ENCODE peak calls at places on chromosome 6, in six cellular contexts. V, O, D, K, G and R are unnamed samples.

GRCh38 chr6:168468046-168468445 is 27.1 kb downstream of the SMOC2 start:
- DNase-seq in K (no peak), D (no peak), V (no peak), G (no peak), O (no peak), R (no peak)

GRCh38 chr6:136793348-136793747 is 1.1 kb upstream of the MAP3K5 start:
- DNase-seq in K (no peak), D (no peak), O (no peak), V (no peak), G (no peak), R (no peak)

GRCh38 chr6:167653561-167653960 is 173.2 kb upstream of the AFDN start:
- DNase-seq in G (no peak), V (no peak), K (no peak), O (no peak), D (no peak), R (no peak)

GRCh38 chr6:165232277-165232654 is 77.1 kb downstream of the C6orf118 start:
- DNase-seq in D (no peak), G (no peak), K (no peak), O (no peak), V (no peak), R (no peak)

GRCh38 chr6:43509142-43509983 is 783 bp downstream of the LRRC73 start:
- DNase-seq in V (no peak), G (no peak), D (no peak), K (no peak), O (no peak), R (no peak)

GRCh38 chr6:90719321-90720195 is 132.7 kb upstream of the MAP3K7 start:
- DNase-seq in G (no peak), O (no peak), V (no peak), K (no peak), D (no peak), R (no peak)

GRCh38 chr6:21500894-21501293 is 92.7 kb upstream of the SOX4 start:
- DNase-seq in K (no peak), O (no peak), G (peak; percentile 29), D (no peak), V (no peak), R (no peak)

GRCh38 chr6:154653853-154654252 is 79.4 kb upstream of the SCAF8 start:
- DNase-seq in G (no peak), K (no peak), O (peak; percentile 87), V (no peak), D (no peak), R (no peak)

GRCh38 chr6:169849396-169849795 is 98.0 kb downstream of the ERMARD start:
- DNase-seq in G (peak; percentile 5), D (no peak), K (no peak), V (no peak), O (no peak), R (no peak)

GRCh38 chr6:118735320-118735719 is 83.9 kb upstream of the CEP85L start:
- DNase-seq in G (no peak), K (peak; percentile 31), D (no peak), O (no peak), V (no peak), R (no peak)

GRCh38 chr6:32087574-32088486 is 21.3 kb downstream of the TNXB start:
- DNase-seq in G (peak; percentile 93), D (peak; percentile 81), K (peak; percentile 82), O (peak; percentile 46), V (peak; percentile 85), R (peak; percentile 92)

GRCh38 chr6:54970337-54970736 is 123.8 kb downstream of the FAM83B start:
- DNase-seq in O (no peak), K (no peak), V (no peak), D (peak; percentile 94), G (no peak), R (no peak)

GRCh38 chr6:127791779-127792528 is 108.9 kb downstream of the THEMIS start:
- DNase-seq in D (no peak), K (no peak), V (no peak), O (no peak), G (no peak), R (no peak)

GRCh38 chr6:63644668-63645326 is 9.2 kb downstream of the PHF3 start:
- DNase-seq in O (no peak), V (no peak), D (no peak), G (no peak), K (no peak), R (no peak)

GRCh38 chr6:10465633-10466499 is 51.0 kb upstream of the TFAP2A start:
- DNase-seq in K (peak; percentile 55), V (no peak), G (peak; percentile 43), O (peak; percentile 28), D (peak; percentile 65), R (peak; percentile 60)

GRCh38 chr6:34237316-34237721 is 646 bp downstream of the HMGA1 start:
- DNase-seq in G (no peak), K (peak; percentile 64), D (no peak), O (no peak), V (no peak), R (no peak)

GRCh38 chr6:34239240-34239825 is 2.7 kb downstream of the HMGA1 start:
- DNase-seq in D (no peak), K (no peak), O (no peak), V (no peak), G (no peak), R (no peak)

GRCh38 chr6:34236423-34237315 is at the start of gene HMGA1:
- DNase-seq in O (peak; percentile 86), G (peak; percentile 92), V (peak; percentile 90), K (peak; percentile 97), D (no peak), R (peak; percentile 91)

GRCh38 chr6:34238507-34239239 is 2.0 kb downstream of the HMGA1 start:
- DNase-seq in V (no peak), D (no peak), O (no peak), G (no peak), K (no peak), R (no peak)

GRCh38 chr6:34237722-34238506 is 1.2 kb downstream of the HMGA1 start:
- DNase-seq in D (no peak), K (peak; percentile 90), O (peak; percentile 33), V (no peak), G (no peak), R (no peak)
- TF ChIP-seq CTCF in D (no peak), K (peak; percentile 67), O (peak; percentile 34), V (peak; percentile 23), G (peak; percentile 24), R (no peak)

GRCh38 chr6:84344005-84344404 is 116.6 kb upstream of the CEP162 start:
- DNase-seq in V (no peak), K (no peak), G (no peak), D (no peak), O (no peak), R (no peak)
- H3K27ac ChIP-seq in V (no peak overlapping the region), K (no peak overlapping the region), G (no peak overlapping the region), D (no peak overlapping the region), O (no peak overlapping the region), R (no peak overlapping the region)

DNA sequence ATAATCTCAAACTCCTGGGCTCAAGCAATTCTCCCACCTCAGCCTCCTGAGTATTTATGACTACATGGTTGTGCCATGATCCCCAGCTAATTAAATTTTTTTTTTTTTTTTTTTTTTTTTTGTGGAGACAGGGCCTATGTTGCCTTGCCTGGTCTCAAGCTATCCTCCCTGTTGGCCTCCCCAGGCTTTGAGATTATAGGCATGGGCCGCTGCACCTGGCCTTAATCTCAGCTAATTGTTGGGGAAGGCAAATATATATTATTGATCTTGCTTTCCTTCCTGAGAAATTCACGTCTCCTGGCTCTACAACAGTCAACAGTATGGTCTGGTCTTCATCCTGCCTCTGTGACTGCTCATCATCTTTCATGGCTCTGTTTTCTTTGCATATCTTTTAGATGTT is 20.1 kb downstream of the PCMT1 start:
- DNase-seq in V (no peak), D (no peak), G (no peak), K (no peak), O (no peak), R (no peak)
- TF ChIP-seq CTCF in V (no peak), D (no peak), G (no peak), K (no peak), O (no peak), R (no peak)

GRCh38 chr6:158389188-158389919 is 77.1 kb downstream of the TULP4 start:
- DNase-seq in K (no peak), O (no peak), V (no peak), D (no peak), G (no peak), R (no peak)

GRCh38 chr6:158391276-158391675 is 79.0 kb downstream of the TULP4 start:
- DNase-seq in O (no peak), G (no peak), V (no peak), K (no peak), D (no peak), R (no peak)

GRCh38 chr6:158387036-158387435 is 74.8 kb downstream of the TULP4 start:
- DNase-seq in O (no peak), G (no peak), V (no peak), K (peak; percentile 56), D (peak; percentile 4), R (no peak)

GRCh38 chr6:158387578-158387977 is 75.3 kb downstream of the TULP4 start:
- DNase-seq in O (no peak), D (no peak), K (no peak), V (no peak), G (no peak), R (no peak)

GRCh38 chr6:158388727-158389126 is 76.5 kb downstream of the TULP4 start:
- DNase-seq in D (no peak), G (no peak), V (no peak), K (no peak), O (no peak), R (no peak)
- H3K27ac ChIP-seq in D (no peak overlapping the region), G (no peak overlapping the region), V (no peak overlapping the region), K (no peak overlapping the region), O (no peak overlapping the region), R (no peak overlapping the region)

GRCh38 chr6:100459291-100459690 is 5.4 kb downstream of the SIM1 start:
- DNase-seq in V (no peak), D (no peak), K (no peak), G (no peak), O (no peak), R (no peak)

GRCh38 chr6:100461273-100461919 is 3.3 kb downstream of the SIM1 start:
- DNase-seq in K (no peak), D (no peak), V (no peak), O (no peak), G (no peak), R (no peak)

GRCh38 chr6:100462396-100462795 is 2.3 kb downstream of the SIM1 start:
- DNase-seq in D (no peak), K (no peak), O (no peak), G (no peak), V (no peak), R (no peak)

GRCh38 chr6:100461920-100462295 is 2.8 kb downstream of the SIM1 start:
- DNase-seq in D (no peak), G (no peak), K (no peak), O (no peak), V (no peak), R (no peak)

GRCh38 chr6:100460650-100461204 is 4.0 kb downstream of the SIM1 start:
- DNase-seq in K (no peak), G (no peak), V (no peak), O (no peak), D (no peak), R (no peak)
- TF ChIP-seq CTCF in K (peak; percentile 64), G (no peak), V (no peak), O (peak; percentile 26), D (peak; percentile 63), R (no peak)